ENCODE peak calls at places on chromosomes 13 and 19, in seven cellular contexts. V is body of pancreas, R is transverse colon, Y is IMR-90, U is K562, S is tibial nerve, A is uterus. T is an unnamed sample.

GRCh38 chr13:72637561-72637960 is 89.9 kb downstream of the MZT1 start:
- DNase-seq in V (no peak), R (no peak), Y (no peak), U (no peak), S (no peak), A (no peak), T (no peak)

GRCh38 chr19:57406516-57407123 is 4.3 kb upstream of the ZNF17 start:
- DNase-seq in V (peak), R (peak), Y (peak), U (peak), S (no peak), A (peak), T (peak)

GRCh38 chr13:33744589-33745369 is 73.2 kb upstream of the RFC3 start:
- DNase-seq in V (peak), R (no peak), Y (no peak), U (no peak), S (no peak), A (no peak), T (no peak)

GRCh38 chr13:50319603-50320296 is 304.5 kb downstream of the KCNRG start:
- DNase-seq in V (no peak), R (no peak), Y (peak), U (peak), S (no peak), A (no peak), T (no peak)

GRCh38 chr13:75135325-75135825 is 346.6 kb downstream of the TBC1D4 start:
- DNase-seq in V (no peak), R (no peak), Y (peak), U (no peak), S (no peak), A (no peak), T (no peak)

GRCh38 chr19:3902317-3902973 is 22.0 kb downstream of the ATCAY start:
- DNase-seq in V (no peak), R (no peak), Y (no peak), U (no peak), S (no peak), A (no peak), T (no peak)

GRCh38 chr13:80379245-80379644 is 38.3 kb upstream of the SPRY2 start:
- DNase-seq in V (no peak), R (no peak), Y (peak), U (no peak), S (no peak), A (no peak), T (no peak)

GRCh38 chr13:45564108-45564507 is 51.4 kb downstream of the ERICH6B start:
- DNase-seq in V (no peak), R (no peak), Y (peak), U (no peak), S (no peak), A (no peak), T (no peak)

GRCh38 chr13:27508802-27509201 is 58.4 kb upstream of the MTIF3 start:
- DNase-seq in V (no peak), R (no peak), Y (no peak), U (no peak), S (no peak), A (no peak), T (no peak)

GRCh38 chr13:23656637-23657036 is 86.4 kb downstream of the TNFRSF19 start:
- DNase-seq in V (no peak), R (no peak), Y (peak), U (no peak), S (no peak), A (no peak), T (no peak)

GRCh38 chr19:55275851-55276719 is 3.8 kb downstream of the HSPBP1 start:
- DNase-seq in V (no peak), R (no peak), Y (no peak), U (no peak), S (no peak), A (no peak), T (no peak)

GRCh38 chr13:40550130-40550529 is 116.3 kb downstream of the FOXO1 start:
- DNase-seq in V (no peak), R (no peak), Y (no peak), U (no peak), S (no peak), A (no peak), T (no peak)

GRCh38 chr13:70923863-70924752 is 815.9 kb upstream of the KLHL1 start:
- DNase-seq in V (no peak), R (no peak), Y (no peak), U (no peak), S (no peak), A (no peak), T (no peak)

DNA sequence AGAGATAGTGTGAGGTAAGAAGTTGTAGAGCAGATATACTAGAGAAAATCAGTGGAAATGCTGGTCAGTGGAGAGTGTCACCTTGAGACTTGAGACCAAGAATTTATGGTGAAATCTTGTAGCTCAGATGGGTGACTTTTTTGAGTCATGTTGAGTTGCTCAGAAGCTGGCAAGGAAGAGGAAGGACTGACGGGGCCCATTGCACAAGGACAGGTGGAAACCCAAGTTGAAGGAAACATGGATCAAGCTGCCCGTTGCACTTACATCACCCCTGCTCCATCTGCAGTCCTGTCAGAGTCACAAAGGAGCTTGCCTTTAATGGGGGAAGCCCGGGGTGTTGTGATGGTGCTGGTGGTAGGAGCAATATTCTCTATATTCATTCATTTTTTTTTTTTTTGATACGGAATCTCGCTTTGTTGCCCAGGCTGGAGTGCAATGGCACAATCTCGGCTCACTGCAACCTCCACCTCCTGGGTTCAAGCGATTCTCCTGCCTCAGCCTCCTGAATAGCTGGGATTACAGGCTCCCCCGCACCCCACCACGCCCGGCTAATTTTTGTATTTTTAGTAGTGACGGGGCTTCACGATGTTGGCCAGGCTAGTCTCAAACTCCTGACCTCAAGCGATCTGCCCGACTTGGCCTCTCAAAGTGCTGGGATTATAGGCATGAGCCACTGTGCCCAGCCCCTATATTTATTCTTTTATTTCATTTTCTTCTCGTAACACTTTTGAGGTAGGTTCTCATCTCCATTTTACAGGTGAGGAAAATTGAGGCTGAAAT is 27.4 kb downstream of the UBAC2 start:
- DNase-seq in V (no peak), R (no peak), Y (no peak), U (no peak), S (no peak), A (no peak), T (no peak)
- TF ChIP-seq POLR2A in V (no peak), R (no peak), Y (no peak), U (no peak), S (no peak), A (no peak), T (no peak)

DNA sequence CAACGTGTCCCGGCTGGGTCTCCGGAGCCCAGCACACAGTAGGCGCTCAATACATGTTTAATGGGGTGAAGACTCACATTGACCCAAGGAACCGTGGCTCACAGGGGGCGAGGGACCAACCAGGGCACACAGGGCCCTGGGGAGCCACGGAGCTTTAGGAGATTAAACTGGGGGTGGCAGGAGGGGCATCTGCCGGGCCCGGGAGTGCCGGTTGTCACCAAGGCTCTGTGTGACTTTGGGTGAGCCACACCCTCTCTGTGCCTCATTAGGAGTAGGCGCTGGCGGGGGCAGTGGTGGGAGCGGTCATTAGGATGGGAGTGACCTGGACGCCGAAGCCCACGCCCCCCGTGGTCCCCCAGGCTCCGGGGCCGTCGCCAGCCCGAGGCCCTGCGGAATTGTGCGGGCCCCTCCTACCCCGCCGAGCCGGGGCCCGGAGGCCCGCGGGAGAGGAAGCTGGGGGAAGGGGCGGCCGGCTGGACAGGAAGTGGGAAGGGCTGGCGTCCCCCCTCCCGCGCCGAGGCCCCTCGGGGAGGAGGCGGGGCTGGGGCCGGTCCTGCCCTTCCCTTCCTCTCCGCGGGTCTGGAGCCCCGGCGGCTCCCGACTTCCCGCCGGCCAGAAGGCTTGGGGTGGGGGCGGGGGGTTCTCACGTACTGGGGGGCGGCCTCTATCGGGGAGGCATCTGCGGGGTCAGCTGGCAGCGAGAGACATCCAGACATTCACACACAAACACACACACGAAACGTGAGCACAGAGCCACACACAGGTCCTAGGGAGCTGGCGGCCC is 1.8 kb upstream of the SSBP4 start:
- DNase-seq in V (peak), R (peak), Y (peak), U (peak), S (peak), A (peak), T (no peak)
- TF ChIP-seq POLR2A in V (no peak), R (no peak), Y (no peak), U (peak), S (peak), A (peak), T (no peak)

GRCh38 chr19:1513492-1514294 is 874 bp upstream of the ADAMTSL5 start:
- DNase-seq in V (peak), R (peak), Y (peak), U (peak), S (no peak), A (peak), T (peak)
- TF ChIP-seq POLR2A in V (no peak), R (no peak), Y (no peak), U (no peak), S (no peak), A (no peak), T (no peak)

GRCh38 chr13:28866932-28867331 is 46.8 kb downstream of the MTUS2 start:
- DNase-seq in V (no peak), R (no peak), Y (no peak), U (no peak), S (no peak), A (no peak), T (no peak)

GRCh38 chr13:28865312-28865711 is 45.2 kb downstream of the MTUS2 start:
- DNase-seq in V (no peak), R (no peak), Y (no peak), U (no peak), S (no peak), A (no peak), T (no peak)

GRCh38 chr13:28864544-28864943 is 44.4 kb downstream of the MTUS2 start:
- DNase-seq in V (no peak), R (no peak), Y (no peak), U (no peak), S (no peak), A (no peak), T (no peak)

GRCh38 chr13:28867564-28867963 is 47.4 kb downstream of the MTUS2 start:
- DNase-seq in V (no peak), R (no peak), Y (no peak), U (no peak), S (no peak), A (no peak), T (no peak)

DNA sequence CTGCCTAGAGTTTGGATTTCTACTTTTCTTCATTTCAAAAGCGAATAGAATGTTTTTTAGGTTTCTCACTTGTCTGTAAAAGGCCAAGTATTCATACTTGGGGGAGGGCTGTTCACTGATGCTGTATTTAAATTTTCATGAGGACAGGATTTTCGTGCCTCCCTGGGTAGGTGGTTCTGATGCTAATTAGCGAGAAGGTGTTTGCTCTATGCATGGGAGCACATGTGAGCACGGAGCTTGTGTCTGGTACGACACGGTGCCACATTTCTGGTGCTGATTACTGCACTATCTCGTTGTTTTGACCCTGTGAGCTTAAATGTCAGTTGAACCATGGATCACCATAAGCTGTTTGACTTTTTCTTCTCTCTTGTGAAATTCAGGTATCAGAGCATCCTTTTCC is 45.8 kb downstream of the MTUS2 start:
- DNase-seq in V (no peak), R (no peak), Y (no peak), U (no peak), S (no peak), A (no peak), T (no peak)
- TF ChIP-seq POLR2A in V (no peak), R (no peak), Y (no peak), U (no peak), S (no peak), A (no peak), T (no peak)